ENCODE peak calls at places on chromosome 1, in five cellular contexts. U is left ventricle myocardium inferior, I is hippocampal formation, W is GDM1, D is A172. T is an unnamed sample.

GRCh38 chr1:36024761-36025303 is 59.1 kb upstream of the TEKT2 start:
- DNase-seq in U (no peak), W (no peak), I (no peak), D (no peak), T (no peak)

GRCh38 chr1:61754545-61754944 is 12.3 kb downstream of the PATJ start:
- DNase-seq in W (no peak), D (no peak), U (no peak), I (no peak), T (no peak)

GRCh38 chr1:79042539-79042938 is 36.0 kb upstream of the ADGRL4 start:
- DNase-seq in D (no peak), I (no peak), W (no peak), U (no peak), T (no peak)

GRCh38 chr1:216686860-216687545 is 36.2 kb downstream of the ESRRG start:
- DNase-seq in U (no peak), I (no peak), D (peak; percentile 34), W (no peak), T (no peak)

GRCh38 chr1:25590096-25590824 is 26.3 kb upstream of the MAN1C1 start:
- DNase-seq in W (no peak), U (peak; percentile 49), D (no peak), I (no peak), T (no peak)

GRCh38 chr1:10299174-10299573 is 88.8 kb downstream of the KIF1B start:
- DNase-seq in D (no peak), I (no peak), U (no peak), W (no peak), T (no peak)

GRCh38 chr1:208979776-208980175 is 603.7 kb upstream of the CAMK1G start:
- DNase-seq in I (no peak), W (no peak), D (no peak), U (no peak), T (no peak)

GRCh38 chr1:68269637-68270430 is 37.5 kb upstream of the WLS start:
- DNase-seq in D (peak; percentile 50), W (no peak), U (no peak), I (no peak), T (no peak)

GRCh38 chr1:72230746-72231145 is 51.6 kb downstream of the NEGR1 start:
- DNase-seq in W (no peak), U (no peak), I (no peak), D (peak; percentile 4), T (no peak)

GRCh38 chr1:76313304-76313703 is 238.8 kb downstream of the ST6GALNAC3 start:
- DNase-seq in I (no peak), D (no peak), U (no peak), W (no peak), T (no peak)

GRCh38 chr1:231666220-231666956 is 39.8 kb downstream of the DISC1 start:
- DNase-seq in I (no peak), D (no peak), U (no peak), W (no peak), T (no peak)

GRCh38 chr1:168842916-168843315 is 113.9 kb upstream of the DPT start:
- DNase-seq in U (no peak), D (no peak), W (no peak), I (no peak), T (no peak)

GRCh38 chr1:220798338-220798737 is 11.6 kb downstream of the MTARC1 start:
- DNase-seq in W (no peak), U (no peak), I (no peak), D (no peak), T (no peak)

GRCh38 chr1:180515857-180516388 is 13.5 kb upstream of the ACBD6 start:
- DNase-seq in I (peak; percentile 87), D (peak; percentile 78), W (peak; percentile 65), U (peak; percentile 41), T (peak; percentile 74)

GRCh38 chr1:175124842-175125241 is 57.2 kb downstream of the TNN start:
- DNase-seq in I (no peak), W (no peak), D (no peak), U (no peak), T (peak; percentile 76)

GRCh38 chr1:53657256-53657805 is 81.6 kb downstream of the GLIS1 start:
- DNase-seq in I (no peak), D (no peak), W (peak; percentile 24), U (no peak), T (no peak)

GRCh38 chr1:102434421-102434820 is 437.7 kb upstream of the OLFM3 start:
- DNase-seq in D (peak; percentile 53), W (no peak), U (no peak), I (no peak), T (no peak)

GRCh38 chr1:1349256-1350012 is at the start of gene DVL1:
- DNase-seq in D (no peak), W (peak; percentile 48), U (peak; percentile 64), I (peak; percentile 37), T (peak; percentile 5)

GRCh38 chr1:41664861-41665640 is 180.6 kb upstream of the EDN2 start:
- DNase-seq in D (peak; percentile 73), I (no peak), U (no peak), W (no peak), T (no peak)

GRCh38 chr1:5994713-5995621 is 2.7 kb upstream of the NPHP4 start:
- DNase-seq in U (peak; percentile 18), W (no peak), I (no peak), D (no peak), T (peak; percentile 15)

GRCh38 chr1:18396247-18396646 is 84.5 kb upstream of the KLHDC7A start:
- DNase-seq in W (no peak), D (no peak), U (no peak), I (no peak), T (no peak)

GRCh38 chr1:164855930-164856329 is 296.9 kb downstream of the PBX1 start:
- DNase-seq in I (no peak), D (no peak), U (no peak), W (no peak), T (no peak)

GRCh38 chr1:74593887-74594866 is 79.4 kb downstream of the ERICH3 start:
- DNase-seq in U (no peak), D (no peak), W (no peak), I (no peak), T (no peak)

GRCh38 chr1:208234721-208235120 is 9.5 kb downstream of the PLXNA2 start:
- DNase-seq in I (no peak), U (no peak), D (no peak), W (no peak), T (no peak)

GRCh38 chr1:67729872-67730271 is 44.9 kb downstream of the GADD45A start:
- DNase-seq in I (no peak), D (no peak), W (no peak), U (no peak), T (no peak)

GRCh38 chr1:206734499-206735142 is 36.0 kb upstream of the IL19 start:
- DNase-seq in W (no peak), U (no peak), D (peak; percentile 50), I (no peak), T (peak; percentile 18)

GRCh38 chr1:222606757-222607156 is 11.1 kb upstream of the MIA3 start:
- DNase-seq in W (no peak), U (no peak), D (no peak), I (no peak), T (no peak)

GRCh38 chr1:227885135-227885647 is 62.5 kb downstream of the WNT9A start:
- DNase-seq in D (no peak), I (no peak), W (no peak), U (no peak), T (no peak)

GRCh38 chr1:59776960-59777852 is 37.5 kb upstream of the HOOK1 start:
- DNase-seq in D (no peak), U (no peak), W (no peak), I (no peak), T (no peak)